ENCODE peak calls at places on chromosomes 13 and 19, in eight cellular contexts. L is activated effector memory CD4-positive, alpha-beta T cell treated with anti-CD3 and anti-CD28 coated beads, Interleukin-2, amount 50 U/mL, for 16 hours; T is AG08396; J is kidney tubule cell; Q is adrenal gland; V is activated naive CD4-positive, alpha-beta T cell treated with anti-CD3 and anti-CD28 coated beads, Interleukin-2, amount 10 ng/mL, durations not matched to agents 7 days and 5 days; Y is osteocyte; E is erythroblast. A is an unnamed sample.

GRCh38 chr19:48480151-48480475 is 10.9 kb downstream of the CYTH2 start:
- DNase-seq in L (no peak), T (peak; percentile 65), J (no peak), Q (peak; percentile 76), V (peak; percentile 55), Y (no peak), E (no peak), A (no peak)

GRCh38 chr13:90531744-90532143 is 815.7 kb upstream of the MIR17HG start:
- DNase-seq in L (no peak), T (no peak), J (no peak), Q (no peak), V (no peak), Y (no peak), E (no peak), A (no peak)

GRCh38 chr19:5882421-5882968 is 12.2 kb upstream of the FUT5 start:
- DNase-seq in L (no peak), T (no peak), J (no peak), Q (no peak), V (no peak), Y (no peak), E (no peak), A (no peak)

GRCh38 chr13:77907653-77908341 is 10.8 kb downstream of the EDNRB start:
- DNase-seq in L (no peak), T (no peak), J (no peak), Q (peak; percentile 60), V (no peak), Y (no peak), E (no peak), A (no peak)

GRCh38 chr19:720691-721160 is 12.0 kb downstream of the PALM start:
- DNase-seq in L (no peak), T (peak; percentile 30), J (no peak), Q (peak; percentile 68), V (no peak), Y (no peak), E (no peak), A (no peak)

GRCh38 chr13:42794572-42795275 is 13.3 kb downstream of the FAM216B start:
- DNase-seq in L (no peak), T (no peak), J (peak; percentile 6), Q (no peak), V (no peak), Y (no peak), E (no peak), A (no peak)

GRCh38 chr19:45250832-45251451 is at the start of gene MARK4:
- DNase-seq in L (peak; percentile 85), T (peak; percentile 96), J (peak; percentile 59), Q (no peak), V (peak; percentile 72), Y (peak; percentile 88), E (peak; percentile 65), A (peak; percentile 33)

GRCh38 chr13:43229506-43229905 is 206.1 kb downstream of the DNAJC15 start:
- DNase-seq in L (no peak), T (peak; percentile 49), J (peak; percentile 28), Q (no peak), V (no peak), Y (no peak), E (no peak), A (no peak)

GRCh38 chr13:91347996-91348905 is 764 bp downstream of the MIR17HG start:
- DNase-seq in L (peak; percentile 90), T (peak; percentile 84), J (peak; percentile 35), Q (peak; percentile 54), V (peak; percentile 70), Y (peak; percentile 84), E (peak; percentile 73), A (no peak)

GRCh38 chr19:29121684-29122083 is 91.3 kb downstream of the UQCRFS1 start:
- DNase-seq in L (no peak), T (peak; percentile 51), J (peak; percentile 34), Q (peak; percentile 61), V (no peak), Y (no peak), E (no peak), A (no peak)

GRCh38 chr13:46050771-46051170 is 1.8 kb downstream of the ZC3H13 start:
- DNase-seq in L (no peak), T (no peak), J (no peak), Q (no peak), V (no peak), Y (no peak), E (no peak), A (no peak)

GRCh38 chr13:24500977-24501376 is 11.6 kb downstream of the PARP4 start:
- DNase-seq in L (no peak), T (peak; percentile 36), J (peak; percentile 24), Q (no peak), V (no peak), Y (no peak), E (peak; percentile 65), A (peak; percentile 48)

GRCh38 chr19:11989112-11989456 is 24.2 kb downstream of the ZNF763 start:
- DNase-seq in L (no peak), T (no peak), J (no peak), Q (no peak), V (no peak), Y (no peak), E (no peak), A (no peak)

GRCh38 chr13:49210669-49211068 is 9.5 kb upstream of the MLNR start:
- DNase-seq in L (no peak), T (no peak), J (no peak), Q (no peak), V (no peak), Y (no peak), E (no peak), A (no peak)

GRCh38 chr13:34344761-34345600 is 527.0 kb downstream of the RFC3 start:
- DNase-seq in L (no peak), T (no peak), J (no peak), Q (no peak), V (no peak), Y (no peak), E (no peak), A (no peak)

GRCh38 chr19:8208119-8208709 is 956 bp upstream of the CERS4 start:
- DNase-seq in L (no peak), T (no peak), J (no peak), Q (no peak), V (peak; percentile 23), Y (no peak), E (peak; percentile 46), A (no peak)

GRCh38 chr13:92384410-92384809 is 842.2 kb upstream of the GPC6 start:
- DNase-seq in L (no peak), T (no peak), J (no peak), Q (no peak), V (no peak), Y (no peak), E (no peak), A (no peak)

GRCh38 chr13:36166051-36166450 is 34.9 kb upstream of the DCLK1 start:
- DNase-seq in L (no peak), T (no peak), J (no peak), Q (no peak), V (no peak), Y (no peak), E (no peak), A (no peak)

GRCh38 chr19:43534811-43535761 is 2.1 kb downstream of the ZNF575 start:
- DNase-seq in L (peak; percentile 74), T (peak; percentile 80), J (peak; percentile 57), Q (peak; percentile 86), V (peak; percentile 46), Y (peak; percentile 86), E (peak; percentile 56), A (no peak)

GRCh38 chr19:47176627-47177090 is 46.0 kb downstream of the SAE1 start:
- DNase-seq in L (peak; percentile 77), T (peak; percentile 36), J (no peak), Q (peak; percentile 66), V (peak; percentile 55), Y (no peak), E (no peak), A (no peak)

GRCh38 chr13:80704369-80704768 is 363.4 kb upstream of the SPRY2 start:
- DNase-seq in L (no peak), T (no peak), J (no peak), Q (no peak), V (no peak), Y (no peak), E (no peak), A (no peak)

GRCh38 chr13:28204690-28205443 is 66.5 kb downstream of the PAN3 start:
- DNase-seq in L (no peak), T (no peak), J (no peak), Q (no peak), V (no peak), Y (no peak), E (no peak), A (no peak)

GRCh38 chr19:45952341-45952690 is 21.3 kb downstream of the NOVA2 start:
- DNase-seq in L (no peak), T (no peak), J (no peak), Q (no peak), V (no peak), Y (no peak), E (no peak), A (no peak)